ENCODE peak calls at places on chromosome X, in eight cellular contexts. D is transverse colon, G is endothelial cell of umbilical vein, T is fibroblast of lung, Z is aorta, L is sigmoid colon, H is hepatocyte, R is colonic mucosa. A is an unnamed sample.
A peak's percentile ranks its signal among the peaks of the same experiment; 100 is the strongest.

GRCh38 chrX:135086197-135086854 is 34.0 kb downstream of the ETDB start:
- DNase-seq in D (peak; percentile 22), G (peak; percentile 59), T (peak; percentile 70), Z (no peak), L (no peak), H (peak; percentile 80), R (peak; percentile 37), A (peak; percentile 61)

GRCh38 chrX:134930501-134930900 is 60.3 kb upstream of the SMIM10 start:
- DNase-seq in D (no peak), G (no peak), T (no peak), Z (no peak), L (no peak), H (no peak), R (no peak), A (no peak)

GRCh38 chrX:13223868-13224555 is 95.8 kb downstream of the ATXN3L start:
- DNase-seq in D (no peak), G (peak; percentile 91), T (peak; percentile 81), Z (no peak), L (no peak), H (peak; percentile 40), R (peak; percentile 27), A (peak; percentile 89)

GRCh38 chrX:39398215-39398972 is 597.1 kb downstream of the MID1IP1 start:
- DNase-seq in D (no peak), G (no peak), T (no peak), Z (no peak), L (no peak), H (peak; percentile 26), R (no peak), A (no peak)

GRCh38 chrX:65750674-65751469 is 83.4 kb downstream of the MSN start:
- DNase-seq in D (peak; percentile 21), G (no peak), T (no peak), Z (no peak), L (no peak), H (no peak), R (no peak), A (no peak)

GRCh38 chrX:153469811-153470410 is 465 bp downstream of the HAUS7 start:
- DNase-seq in D (no peak), G (peak; percentile 32), T (no peak), Z (no peak), L (no peak), H (peak; percentile 38), R (no peak), A (peak; percentile 27)

GRCh38 chrX:132217203-132218073 is 1.8 kb downstream of the RAP2C start:
- DNase-seq in D (peak; percentile 77), G (peak; percentile 77), T (peak; percentile 84), Z (peak; percentile 82), L (peak; percentile 80), H (peak; percentile 88), R (peak; percentile 79), A (peak; percentile 87)

GRCh38 chrX:138026211-138026610 is 460.3 kb downstream of the ZIC3 start:
- DNase-seq in D (no peak), G (no peak), T (peak; percentile 1), Z (no peak), L (no peak), H (peak; percentile 8), R (no peak), A (peak; percentile 44)

GRCh38 chrX:63186137-63186536 is 165.0 kb downstream of the SPIN4 start:
- DNase-seq in D (no peak), G (no peak), T (no peak), Z (peak; percentile 0), L (no peak), H (no peak), R (no peak), A (no peak)

GRCh38 chrX:46582325-46582724 is 8.8 kb downstream of the CHST7 start:
- DNase-seq in D (no peak), G (peak; percentile 32), T (peak; percentile 42), Z (no peak), L (no peak), H (no peak), R (no peak), A (no peak)

GRCh38 chrX:151752847-151753246 is 18.3 kb downstream of the CNGA2 start:
- DNase-seq in D (no peak), G (no peak), T (no peak), Z (no peak), L (no peak), H (no peak), R (no peak), A (no peak)

GRCh38 chrX:154715825-154716224 is 35.1 kb downstream of the GAB3 start:
- DNase-seq in D (no peak), G (no peak), T (no peak), Z (no peak), L (no peak), H (no peak), R (no peak), A (no peak)

GRCh38 chrX:154712781-154713391 is 38.0 kb downstream of the GAB3 start:
- DNase-seq in D (no peak), G (peak; percentile 38), T (peak; percentile 75), Z (no peak), L (no peak), H (no peak), R (no peak), A (no peak)

GRCh38 chrX:154710309-154710708 is 40.6 kb downstream of the GAB3 start:
- DNase-seq in D (no peak), G (no peak), T (no peak), Z (no peak), L (no peak), H (no peak), R (no peak), A (no peak)

GRCh38 chrX:154714925-154715324 is 36.0 kb downstream of the GAB3 start:
- DNase-seq in D (peak; percentile 33), G (peak; percentile 62), T (peak; percentile 58), Z (no peak), L (no peak), H (peak; percentile 41), R (peak; percentile 52), A (peak; percentile 66)

DNA sequence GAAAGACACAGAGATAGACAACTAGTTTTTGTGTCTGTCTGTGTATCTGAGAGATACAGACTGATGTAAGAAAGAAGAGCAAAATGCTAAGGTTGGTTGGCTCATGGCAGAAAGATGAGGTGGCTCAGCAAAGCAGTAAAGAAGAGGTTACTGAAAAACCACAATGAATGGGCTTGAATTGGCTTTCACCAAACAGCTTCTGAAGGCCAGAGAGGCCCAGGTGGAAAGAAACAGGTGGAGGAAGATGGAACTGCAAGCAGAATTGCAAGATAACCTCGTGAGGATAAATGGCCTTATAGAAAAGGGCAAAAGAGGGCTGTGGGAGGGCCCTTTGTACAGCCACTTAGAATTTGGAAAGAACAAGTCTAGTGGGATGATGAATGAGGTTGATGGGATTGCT is 39.6 kb downstream of the GAB3 start:
- DNase-seq in D (no peak), G (no peak), T (no peak), Z (no peak), L (no peak), H (no peak), R (no peak), A (no peak)
- H3K36me3 ChIP-seq in D (no peaks in the 10 kb centered on the region), G (no peaks in the 10 kb centered on the region), T (no peaks in the 10 kb centered on the region), Z (no peaks in the 10 kb centered on the region), L (no peaks in the 10 kb centered on the region), H (no peaks in the 10 kb centered on the region), R (no peaks in the 10 kb centered on the region), A (no peaks in the 10 kb centered on the region)

GRCh38 chrX:19672211-19672814 is 157.0 kb upstream of the MAP3K15 start:
- DNase-seq in D (no peak), G (no peak), T (no peak), Z (no peak), L (no peak), H (peak; percentile 8), R (no peak), A (no peak)

GRCh38 chrX:19674041-19674769 is 158.9 kb upstream of the MAP3K15 start:
- DNase-seq in D (no peak), G (no peak), T (no peak), Z (no peak), L (no peak), H (no peak), R (no peak), A (no peak)

GRCh38 chrX:19670321-19670750 is 155.0 kb upstream of the MAP3K15 start:
- DNase-seq in D (no peak), G (no peak), T (peak; percentile 86), Z (no peak), L (no peak), H (peak; percentile 8), R (no peak), A (no peak)

GRCh38 chrX:19670854-19671620 is 155.7 kb upstream of the MAP3K15 start:
- DNase-seq in D (peak; percentile 69), G (peak; percentile 48), T (peak; percentile 81), Z (no peak), L (peak; percentile 72), H (peak; percentile 50), R (peak; percentile 67), A (peak; percentile 39)

DNA sequence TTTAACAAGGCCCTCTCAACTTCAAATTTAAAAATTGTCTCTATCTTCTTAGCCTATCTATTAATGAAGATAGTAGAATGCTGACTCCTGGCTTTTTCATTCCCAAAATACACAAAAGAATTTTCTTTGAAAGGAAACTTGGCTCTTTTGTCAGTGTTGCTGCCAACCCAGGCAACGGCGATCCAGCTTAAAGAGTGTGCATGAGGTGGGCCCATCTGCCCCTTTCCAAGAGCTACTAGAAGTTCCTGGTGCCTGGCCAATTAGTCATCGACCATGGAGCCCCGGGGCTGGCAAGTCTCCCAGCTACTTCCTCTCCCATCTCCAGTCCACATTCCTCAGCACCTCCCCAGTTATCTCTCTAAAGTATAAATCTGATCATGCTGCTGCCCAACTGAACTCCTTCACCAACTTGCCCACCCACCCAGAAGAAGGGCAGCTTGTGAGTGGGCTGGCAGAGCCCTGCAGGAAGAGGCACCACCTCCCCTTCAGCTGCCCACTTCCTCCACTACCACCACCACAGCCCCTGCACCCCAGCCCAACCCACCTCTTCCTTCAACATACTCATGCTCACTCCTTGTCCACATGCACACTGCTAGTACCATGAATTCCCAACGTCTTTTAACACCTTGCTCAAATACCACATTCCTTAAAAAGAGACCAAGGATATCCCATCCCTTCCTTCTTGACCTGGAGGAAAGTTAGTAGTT is 158.2 kb upstream of the MAP3K15 start:
- DNase-seq in D (peak; percentile 35), G (peak; percentile 73), T (peak; percentile 92), Z (peak; percentile 83), L (peak; percentile 84), H (peak; percentile 60), R (peak; percentile 47), A (peak; percentile 84)
- H3K4me3 ChIP-seq in D (no peak overlapping the region), G (no peak overlapping the region), T (no peak overlapping the region), Z (no peak overlapping the region), L (no peak overlapping the region), H (no peak overlapping the region), R (no peak overlapping the region), A (no peak overlapping the region)

GRCh38 chrX:45309096-45309495 is 108.4 kb upstream of the DIPK2B start:
- DNase-seq in D (no peak), G (no peak), T (peak; percentile 28), Z (no peak), L (no peak), H (no peak), R (no peak), A (no peak)
- H3K36me3 ChIP-seq in D (no peaks in the 10 kb centered on the region), G (no peaks in the 10 kb centered on the region), T (no peaks in the 10 kb centered on the region), Z (no peaks in the 10 kb centered on the region), L (no peaks in the 10 kb centered on the region), H (no peaks in the 10 kb centered on the region), R (no peaks in the 10 kb centered on the region), A (no peaks in the 10 kb centered on the region)

GRCh38 chrX:109511113-109511512 is 25.5 kb upstream of the NXT2 start:
- DNase-seq in D (no peak), G (no peak), T (no peak), Z (no peak), L (no peak), H (no peak), R (no peak), A (no peak)

DNA sequence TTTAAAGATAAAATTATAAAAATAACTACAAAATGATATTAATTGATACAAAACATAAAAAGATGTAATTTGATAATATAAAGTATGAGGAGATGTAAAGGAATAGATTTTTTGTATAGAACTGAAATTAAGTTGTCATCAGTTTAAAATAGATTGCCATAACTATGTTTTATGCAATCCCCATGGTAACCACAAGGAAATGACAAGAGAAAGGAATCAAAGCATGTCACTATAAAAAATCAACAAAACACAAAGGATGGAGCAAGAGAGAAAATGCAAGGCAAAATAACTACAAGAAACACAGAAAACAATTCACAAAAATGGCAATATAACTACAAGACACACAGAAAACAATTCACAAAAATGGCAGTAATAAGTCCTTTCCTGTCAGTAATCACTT is 27.0 kb upstream of the GUCY2F start:
- DNase-seq in D (no peak), G (no peak), T (no peak), Z (no peak), L (no peak), H (no peak), R (no peak), A (no peak)
- H3K4me3 ChIP-seq in D (no peak overlapping the region), G (no peak overlapping the region), T (no peak overlapping the region), Z (no peak overlapping the region), L (no peak overlapping the region), H (no peak overlapping the region), R (no peak overlapping the region), A (no peak overlapping the region)

A was measured in A673.